ENCODE peak calls at places on chromosomes 13 and 19, in six cellular contexts. One of them, this sample, is unnamed.

GRCh38 chr13:37995052-37995451 is 125.5 kb upstream of the TRPC4 start:
- DNase-seq in right cardiac atrium: no peak
- DNase-seq in iris pigment epithelial cell: peak
- DNase-seq in fibroblast of the aortic adventitia: no peak
- DNase-seq in left lung: no peak
- DNase-seq in NB4: no peak
- DNase-seq in this sample: no peak

GRCh38 chr13:38730332-38730731 is 43.5 kb downstream of the FREM2 start:
- DNase-seq in left lung: no peak
- DNase-seq in iris pigment epithelial cell: no peak
- DNase-seq in NB4: no peak
- DNase-seq in right cardiac atrium: no peak
- DNase-seq in fibroblast of the aortic adventitia: no peak
- DNase-seq in this sample: no peak

GRCh38 chr19:1052349-1052967 is 12.6 kb downstream of the ABCA7 start:
- DNase-seq in left lung: no peak
- DNase-seq in iris pigment epithelial cell: no peak
- DNase-seq in fibroblast of the aortic adventitia: no peak
- DNase-seq in right cardiac atrium: no peak
- DNase-seq in NB4: no peak
- DNase-seq in this sample: no peak

GRCh38 chr13:30340367-30341184 is 33.2 kb upstream of the KATNAL1 start:
- DNase-seq in fibroblast of the aortic adventitia: peak
- DNase-seq in NB4: peak
- DNase-seq in left lung: no peak
- DNase-seq in iris pigment epithelial cell: peak
- DNase-seq in right cardiac atrium: peak
- DNase-seq in this sample: peak

GRCh38 chr13:77136902-77137420 is 110.0 kb upstream of the FBXL3 start:
- DNase-seq in left lung: no peak
- DNase-seq in iris pigment epithelial cell: peak
- DNase-seq in NB4: no peak
- DNase-seq in right cardiac atrium: no peak
- DNase-seq in fibroblast of the aortic adventitia: peak
- DNase-seq in this sample: peak

GRCh38 chr19:42529248-42529764 is 1.0 kb upstream of the CEACAM1 start:
- DNase-seq in fibroblast of the aortic adventitia: peak
- DNase-seq in iris pigment epithelial cell: peak
- DNase-seq in right cardiac atrium: peak
- DNase-seq in left lung: peak
- DNase-seq in NB4: peak
- DNase-seq in this sample: peak

GRCh38 chr13:65856464-65856863 is 1373.7 kb downstream of the PCDH9 start:
- DNase-seq in left lung: no peak
- DNase-seq in fibroblast of the aortic adventitia: peak
- DNase-seq in iris pigment epithelial cell: peak
- DNase-seq in right cardiac atrium: no peak
- DNase-seq in NB4: no peak
- DNase-seq in this sample: peak

GRCh38 chr13:21749410-21749809 is 78.5 kb downstream of the FGF9 start:
- DNase-seq in left lung: no peak
- DNase-seq in iris pigment epithelial cell: peak
- DNase-seq in NB4: no peak
- DNase-seq in right cardiac atrium: no peak
- DNase-seq in fibroblast of the aortic adventitia: no peak
- DNase-seq in this sample: peak

GRCh38 chr13:45811891-45812583 is 39.5 kb downstream of the SIAH3 start:
- DNase-seq in fibroblast of the aortic adventitia: no peak
- DNase-seq in left lung: no peak
- DNase-seq in right cardiac atrium: no peak
- DNase-seq in iris pigment epithelial cell: no peak
- DNase-seq in NB4: no peak
- DNase-seq in this sample: peak

GRCh38 chr19:48393196-48393558 is 291 bp upstream of the GRIN2D start:
- DNase-seq in iris pigment epithelial cell: no peak
- DNase-seq in right cardiac atrium: no peak
- DNase-seq in fibroblast of the aortic adventitia: no peak
- DNase-seq in left lung: no peak
- DNase-seq in NB4: no peak
- DNase-seq in this sample: no peak

GRCh38 chr19:11693505-11694499 is 44.9 kb downstream of the ZNF823 start:
- DNase-seq in NB4: peak
- DNase-seq in left lung: no peak
- DNase-seq in right cardiac atrium: no peak
- DNase-seq in iris pigment epithelial cell: peak
- DNase-seq in fibroblast of the aortic adventitia: peak
- DNase-seq in this sample: peak

GRCh38 chr13:71879129-71879535 is 12.1 kb upstream of the DACH1 start:
- DNase-seq in left lung: no peak
- DNase-seq in iris pigment epithelial cell: peak
- DNase-seq in right cardiac atrium: no peak
- DNase-seq in NB4: peak
- DNase-seq in fibroblast of the aortic adventitia: no peak
- DNase-seq in this sample: no peak

GRCh38 chr19:2309734-2310362 is 1.9 kb upstream of the LINGO3 start:
- DNase-seq in right cardiac atrium: no peak
- DNase-seq in iris pigment epithelial cell: no peak
- DNase-seq in left lung: peak
- DNase-seq in NB4: peak
- DNase-seq in fibroblast of the aortic adventitia: peak
- DNase-seq in this sample: peak

GRCh38 chr19:49057636-49058234 is at the start of gene CGB7:
- DNase-seq in iris pigment epithelial cell: peak
- DNase-seq in left lung: peak
- DNase-seq in fibroblast of the aortic adventitia: peak
- DNase-seq in NB4: no peak
- DNase-seq in right cardiac atrium: peak
- DNase-seq in this sample: peak

GRCh38 chr13:54949735-54950134 is 1921.1 kb downstream of the OLFM4 start:
- DNase-seq in left lung: no peak
- DNase-seq in iris pigment epithelial cell: no peak
- DNase-seq in fibroblast of the aortic adventitia: no peak
- DNase-seq in NB4: no peak
- DNase-seq in right cardiac atrium: no peak
- DNase-seq in this sample: no peak

GRCh38 chr19:45040059-45040767 is 1.4 kb downstream of the CLASRP start:
- DNase-seq in NB4: peak
- DNase-seq in iris pigment epithelial cell: no peak
- DNase-seq in right cardiac atrium: no peak
- DNase-seq in fibroblast of the aortic adventitia: no peak
- DNase-seq in left lung: no peak
- DNase-seq in this sample: no peak

This sample was measured in EL.